ENCODE peak calls at places on chromosomes 6 and 20, in six cellular contexts. Q is transverse colon, A is GM23338, N is B cell, X is prostate gland, M is D721Med. O is an unnamed sample.

GRCh38 chr6:112560651-112561050 is 213.5 kb downstream of the RFPL4B start:
- DNase-seq in Q (no peak), A (peak), N (no peak), X (no peak), M (no peak), O (no peak)

GRCh38 chr6:64415936-64416335 is 780.3 kb downstream of the PHF3 start:
- DNase-seq in Q (no peak), A (no peak), N (no peak), X (no peak), M (no peak), O (no peak)

GRCh38 chr20:51128198-51128597 is 105.3 kb upstream of the KCNG1 start:
- DNase-seq in Q (no peak), A (no peak), N (peak), X (no peak), M (no peak), O (peak)

GRCh38 chr6:41937881-41938574 is 3.6 kb downstream of the CCND3 start:
- DNase-seq in Q (no peak), A (no peak), N (no peak), X (no peak), M (no peak), O (no peak)

GRCh38 chr6:7236312-7237209 is 76.4 kb downstream of the SSR1 start:
- DNase-seq in Q (peak), A (no peak), N (no peak), X (no peak), M (no peak), O (no peak)

GRCh38 chr20:46209930-46210671 is 92.0 kb downstream of the CD40 start:
- DNase-seq in Q (no peak), A (no peak), N (no peak), X (no peak), M (no peak), O (no peak)

GRCh38 chr6:109595998-109596397 is 95.0 kb downstream of the AK9 start:
- DNase-seq in Q (no peak), A (peak), N (no peak), X (no peak), M (no peak), O (peak)

GRCh38 chr6:54335871-54336270 is 27.6 kb downstream of the TINAG start:
- DNase-seq in Q (no peak), A (peak), N (no peak), X (no peak), M (no peak), O (peak)

GRCh38 chr6:68326762-68327161 is 308.3 kb upstream of the ADGRB3 start:
- DNase-seq in Q (no peak), A (peak), N (no peak), X (no peak), M (no peak), O (no peak)

GRCh38 chr20:42472198-42472597 is 717.5 kb downstream of the PTPRT start:
- DNase-seq in Q (no peak), A (no peak), N (no peak), X (no peak), M (no peak), O (no peak)

GRCh38 chr20:53020834-53021233 is 48.7 kb downstream of the TSHZ2 start:
- DNase-seq in Q (no peak), A (no peak), N (no peak), X (no peak), M (no peak), O (no peak)

GRCh38 chr20:10949930-10950783 is 276.4 kb upstream of the JAG1 start:
- DNase-seq in Q (no peak), A (no peak), N (no peak), X (no peak), M (no peak), O (no peak)

GRCh38 chr6:158870418-158870957 is 51.3 kb upstream of the EZR start:
- DNase-seq in Q (no peak), A (no peak), N (no peak), X (no peak), M (no peak), O (no peak)

GRCh38 chr20:36676701-36677421 is 30.9 kb upstream of the SLA2 start:
- DNase-seq in Q (no peak), A (peak), N (no peak), X (no peak), M (no peak), O (no peak)

GRCh38 chr6:107741191-107741680 is 82.9 kb downstream of the SCML4 start:
- DNase-seq in Q (no peak), A (no peak), N (no peak), X (no peak), M (no peak), O (no peak)

GRCh38 chr6:156933201-156934053 is 156.2 kb downstream of the ARID1B start:
- DNase-seq in Q (peak), A (peak), N (no peak), X (peak), M (no peak), O (no peak)
- TF ChIP-seq CTCF in Q (peak), A (peak), N (no peak), X (no peak), M (peak), O (no peak)

GRCh38 chr6:4775591-4776492 is at the start of gene CDYL:
- DNase-seq in Q (peak), A (peak), N (peak), X (peak), M (peak), O (peak)
- TF ChIP-seq CTCF in Q (peak), A (no peak), N (no peak), X (no peak), M (no peak), O (no peak)

GRCh38 chr6:10313799-10314162 is 101.1 kb downstream of the TFAP2A start:
- DNase-seq in Q (no peak), A (no peak), N (no peak), X (no peak), M (no peak), O (no peak)

GRCh38 chr6:10315034-10315433 is 99.8 kb downstream of the TFAP2A start:
- DNase-seq in Q (no peak), A (peak), N (no peak), X (no peak), M (no peak), O (no peak)

GRCh38 chr6:10314163-10314955 is 100.5 kb downstream of the TFAP2A start:
- DNase-seq in Q (no peak), A (no peak), N (no peak), X (peak), M (no peak), O (no peak)

GRCh38 chr6:10315631-10316145 is 99.2 kb downstream of the TFAP2A start:
- DNase-seq in Q (no peak), A (no peak), N (no peak), X (no peak), M (no peak), O (peak)

GRCh38 chr6:10316327-10316726 is 98.5 kb downstream of the TFAP2A start:
- DNase-seq in Q (peak), A (no peak), N (no peak), X (peak), M (no peak), O (peak)
- TF ChIP-seq CTCF in Q (no peak), A (no peak), N (no peak), X (no peak), M (no peak), O (no peak)

DNA sequence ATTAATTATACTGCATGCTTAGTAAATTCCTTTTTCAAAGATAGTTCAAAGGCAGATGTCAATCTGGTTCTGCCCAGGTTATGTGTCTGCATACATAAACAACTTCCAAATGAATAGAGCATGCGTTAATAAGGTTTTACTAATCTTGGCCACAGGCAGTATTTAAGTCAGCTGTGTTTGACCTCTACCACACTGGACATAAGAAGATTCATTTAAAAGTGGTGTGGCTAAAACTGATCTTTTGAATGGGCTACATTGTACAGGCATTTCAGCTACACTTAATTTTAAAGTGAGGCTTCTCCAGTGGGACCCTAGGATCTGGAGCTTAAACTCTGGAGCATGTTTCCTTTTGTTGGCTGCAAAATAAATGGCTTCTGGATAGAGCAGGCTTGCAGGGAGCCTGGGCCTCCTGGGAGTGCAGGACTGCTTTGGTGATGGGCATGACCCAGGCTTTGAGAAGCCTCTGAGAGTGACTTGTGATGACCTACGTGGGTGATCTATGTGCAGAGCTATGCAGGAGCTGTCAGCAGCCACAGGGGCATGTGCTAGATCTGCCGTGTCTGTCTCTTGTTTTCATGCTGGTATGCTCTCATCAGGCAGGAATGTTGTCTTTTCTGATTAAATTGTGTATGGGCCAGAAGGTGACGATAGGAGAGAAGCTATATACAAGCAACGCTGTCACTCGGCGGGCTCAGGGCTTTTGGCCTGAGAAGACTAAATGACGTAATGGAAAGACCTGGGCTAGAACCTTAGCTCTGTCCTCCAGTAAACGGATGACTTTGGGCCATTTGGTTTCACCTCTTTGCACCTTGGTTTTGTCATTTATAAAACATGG is 331.3 kb downstream of the QKI start:
- DNase-seq in Q (no peak), A (no peak), N (no peak), X (no peak), M (no peak), O (peak)
- TF ChIP-seq CTCF in Q (no peak), A (no peak), N (no peak), X (no peak), M (no peak), O (no peak)

DNA sequence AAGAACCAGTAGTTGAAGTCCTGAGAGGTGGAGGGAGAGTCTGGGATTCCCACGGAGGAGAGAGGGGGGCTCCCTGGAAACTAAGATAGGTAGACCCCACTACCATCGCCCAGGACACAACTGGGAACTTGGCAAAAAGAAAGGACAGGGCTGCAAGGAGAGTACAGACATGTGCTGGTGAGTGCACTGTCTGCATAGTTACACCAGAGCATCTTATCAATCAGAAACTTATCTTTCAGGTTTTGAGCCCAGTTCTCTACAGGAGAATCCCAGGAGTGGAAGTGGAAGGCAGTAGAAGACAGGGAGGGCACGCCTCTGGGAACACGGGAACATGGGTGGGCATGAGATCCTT is 12.2 kb downstream of the NFKBIL1 start:
- DNase-seq in Q (no peak), A (no peak), N (no peak), X (no peak), M (no peak), O (no peak)
- TF ChIP-seq CTCF in Q (no peak), A (no peak), N (peak), X (no peak), M (no peak), O (no peak)

DNA sequence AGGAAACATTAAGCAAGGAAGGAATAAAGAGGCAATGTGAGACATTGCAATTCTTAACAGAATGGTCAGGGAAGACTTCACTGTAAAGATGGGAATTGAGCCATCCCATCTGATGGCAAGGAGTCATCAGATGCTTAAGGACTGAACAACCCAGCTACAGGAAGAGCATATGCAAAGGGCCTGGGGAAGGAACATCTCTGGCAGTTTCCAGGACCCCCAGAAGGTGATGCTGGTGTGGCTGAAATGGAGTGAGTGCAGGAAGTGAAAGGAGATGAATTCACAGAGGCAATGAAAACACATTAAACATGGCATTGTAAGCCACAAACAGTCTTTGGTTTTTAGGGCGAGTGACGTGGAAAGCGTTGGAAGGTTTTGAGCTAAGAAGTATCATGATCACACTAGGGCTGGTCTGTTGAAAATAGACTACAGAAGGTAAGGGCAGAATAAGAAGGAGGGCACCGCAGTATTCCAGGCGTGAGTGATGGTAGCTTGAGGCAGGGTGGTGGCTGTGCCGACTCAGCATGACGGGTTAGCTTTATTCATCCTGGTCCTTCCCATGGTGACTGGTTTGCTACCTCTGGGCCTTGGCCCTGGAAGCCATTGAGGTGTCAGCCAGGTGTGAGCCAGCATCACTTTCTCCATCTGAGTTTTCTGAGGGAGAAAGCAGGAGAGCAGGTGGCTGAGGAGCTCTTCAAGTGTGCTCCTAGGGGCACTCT is 6.8 kb downstream of the BTN2A1 start:
- DNase-seq in Q (no peak), A (no peak), N (no peak), X (no peak), M (no peak), O (no peak)
- TF ChIP-seq CTCF in Q (no peak), A (no peak), N (no peak), X (no peak), M (no peak), O (no peak)